ENCODE peak calls at places on chromosomes 5 and 9, in four cellular contexts. One of them, this sample, is unnamed. For H3K4me1, the result is how much of the 10 kb centered on the place peaks cover.

GRCh38 chr5:134070979-134071849 is 43.3 kb upstream of the TCF7 start:
- DNase-seq in psoas muscle: no peak
- DNase-seq in ovary: peak
- DNase-seq in sigmoid colon: peak
- DNase-seq in this sample: no peak

GRCh38 chr5:68424799-68425537 is 209.4 kb downstream of the PIK3R1 start:
- DNase-seq in psoas muscle: no peak
- DNase-seq in ovary: no peak
- DNase-seq in sigmoid colon: no peak
- DNase-seq in this sample: no peak

GRCh38 chr5:141420855-141421488 is at the start of gene PCDHGA11:
- DNase-seq in psoas muscle: no peak
- DNase-seq in ovary: no peak
- DNase-seq in sigmoid colon: no peak
- DNase-seq in this sample: no peak

GRCh38 chr5:147912015-147912414 is 5.7 kb upstream of the C5orf46 start:
- DNase-seq in psoas muscle: no peak
- DNase-seq in ovary: no peak
- DNase-seq in sigmoid colon: no peak
- DNase-seq in this sample: no peak

GRCh38 chr5:151896041-151896691 is 28.5 kb downstream of the GLRA1 start:
- DNase-seq in psoas muscle: no peak
- DNase-seq in ovary: no peak
- DNase-seq in sigmoid colon: no peak
- DNase-seq in this sample: peak

GRCh38 chr5:14143843-14144585 is 872 bp downstream of the TRIO start:
- DNase-seq in psoas muscle: peak
- DNase-seq in ovary: peak
- DNase-seq in sigmoid colon: peak
- DNase-seq in this sample: peak

GRCh38 chr9:9560382-9561035 is 1052.3 kb downstream of the PTPRD start:
- DNase-seq in psoas muscle: no peak
- DNase-seq in ovary: no peak
- DNase-seq in sigmoid colon: no peak
- DNase-seq in this sample: no peak

GRCh38 chr9:5499889-5500398 is 10.4 kb upstream of the PDCD1LG2 start:
- DNase-seq in psoas muscle: no peak
- DNase-seq in ovary: no peak
- DNase-seq in sigmoid colon: no peak
- DNase-seq in this sample: no peak

GRCh38 chr5:74903165-74903787 is 37.1 kb upstream of the FAM169A start:
- DNase-seq in psoas muscle: no peak
- DNase-seq in ovary: no peak
- DNase-seq in sigmoid colon: no peak
- DNase-seq in this sample: peak
- TF ChIP-seq CTCF in psoas muscle: no peak
- TF ChIP-seq CTCF in ovary: no peak
- TF ChIP-seq CTCF in sigmoid colon: peak
- TF ChIP-seq CTCF in this sample: peak

GRCh38 chr9:77848428-77848827 is 183.2 kb downstream of the GNAQ start:
- DNase-seq in psoas muscle: no peak
- DNase-seq in ovary: no peak
- DNase-seq in sigmoid colon: no peak
- DNase-seq in this sample: no peak

GRCh38 chr9:77847626-77848025 is 184.0 kb downstream of the GNAQ start:
- DNase-seq in psoas muscle: no peak
- DNase-seq in ovary: no peak
- DNase-seq in sigmoid colon: no peak
- DNase-seq in this sample: no peak

GRCh38 chr9:77848897-77849296 is 182.7 kb downstream of the GNAQ start:
- DNase-seq in psoas muscle: peak
- DNase-seq in ovary: peak
- DNase-seq in sigmoid colon: peak
- DNase-seq in this sample: no peak

GRCh38 chr9:77844415-77844814 is 187.2 kb downstream of the GNAQ start:
- DNase-seq in psoas muscle: no peak
- DNase-seq in ovary: no peak
- DNase-seq in sigmoid colon: no peak
- DNase-seq in this sample: no peak

DNA sequence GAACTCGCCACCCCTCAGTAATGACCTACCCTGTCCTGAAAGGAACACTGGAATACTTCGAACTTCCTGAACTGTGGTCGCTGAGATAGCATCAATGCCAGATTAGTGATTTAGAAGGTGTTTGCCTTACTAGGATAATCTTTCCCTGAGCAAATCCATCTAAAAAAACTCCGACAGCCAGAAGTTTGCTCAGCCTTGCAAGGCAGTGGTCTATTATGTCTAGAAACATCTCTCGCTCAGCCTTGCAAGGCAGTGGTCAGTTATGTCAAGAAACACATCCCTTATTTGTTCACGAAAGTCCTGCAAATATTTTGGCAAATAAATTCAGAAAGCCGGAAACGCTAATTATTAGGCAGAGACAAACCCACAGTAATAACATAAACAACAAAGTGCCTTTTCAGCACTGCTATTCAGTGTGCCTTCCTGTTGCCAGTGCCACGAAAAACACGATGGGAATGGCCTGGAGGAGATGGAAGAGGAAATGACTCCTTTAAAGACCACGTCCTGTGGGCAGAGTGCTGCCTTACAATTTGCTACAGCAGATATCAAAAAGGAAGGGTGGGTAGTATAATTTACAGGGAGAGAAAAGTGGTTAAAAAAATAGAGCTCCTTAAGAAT is 184.5 kb downstream of the GNAQ start:
- DNase-seq in psoas muscle: no peak
- DNase-seq in ovary: no peak
- DNase-seq in sigmoid colon: no peak
- DNase-seq in this sample: no peak
- H3K27ac ChIP-seq in psoas muscle: peak
- H3K27ac ChIP-seq in ovary: no peak
- H3K27ac ChIP-seq in sigmoid colon: peak
- H3K27ac ChIP-seq in this sample: no peak

GRCh38 chr5:139681112-139681458 is 32.9 kb downstream of the CXXC5 start:
- DNase-seq in psoas muscle: no peak
- DNase-seq in ovary: no peak
- DNase-seq in sigmoid colon: no peak
- DNase-seq in this sample: no peak

GRCh38 chr5:139682016-139682975 is 34.1 kb downstream of the CXXC5 start:
- DNase-seq in psoas muscle: no peak
- DNase-seq in ovary: no peak
- DNase-seq in sigmoid colon: no peak
- DNase-seq in this sample: no peak

GRCh38 chr5:139680368-139681111 is 32.4 kb downstream of the CXXC5 start:
- DNase-seq in psoas muscle: no peak
- DNase-seq in ovary: no peak
- DNase-seq in sigmoid colon: no peak
- DNase-seq in this sample: no peak

GRCh38 chr5:139683295-139684271 is 35.4 kb downstream of the CXXC5 start:
- DNase-seq in psoas muscle: no peak
- DNase-seq in ovary: no peak
- DNase-seq in sigmoid colon: no peak
- DNase-seq in this sample: no peak

GRCh38 chr5:139681466-139681865 is 33.3 kb downstream of the CXXC5 start:
- DNase-seq in psoas muscle: no peak
- DNase-seq in ovary: no peak
- DNase-seq in sigmoid colon: no peak
- DNase-seq in this sample: no peak
- H3K4me1 ChIP-seq in psoas muscle: half or more
- H3K4me1 ChIP-seq in ovary: under half
- H3K4me1 ChIP-seq in sigmoid colon: under half
- H3K4me1 ChIP-seq in this sample: under half

DNA sequence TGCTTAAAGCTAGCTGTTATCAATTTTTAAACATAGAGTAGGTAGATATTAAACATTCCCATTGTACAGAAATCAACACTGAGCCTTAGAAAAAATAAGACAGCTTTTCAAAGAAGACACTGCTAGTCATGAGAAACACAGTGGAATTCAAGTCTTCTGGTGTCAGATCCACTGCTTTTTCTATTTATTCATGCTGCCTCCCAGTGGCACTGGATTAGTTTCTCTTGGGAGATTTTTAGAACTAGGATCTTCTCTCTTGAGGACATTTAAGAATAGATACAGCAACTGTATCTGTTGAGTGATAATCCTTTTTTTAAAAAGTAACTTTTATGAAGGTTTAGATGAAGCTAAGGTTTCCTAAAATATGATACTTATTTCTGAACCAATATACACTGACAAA is 1635.4 kb upstream of the C9orf72 start:
- DNase-seq in psoas muscle: no peak
- DNase-seq in ovary: no peak
- DNase-seq in sigmoid colon: no peak
- DNase-seq in this sample: no peak
- TF ChIP-seq CTCF in psoas muscle: no peak
- TF ChIP-seq CTCF in ovary: no peak
- TF ChIP-seq CTCF in sigmoid colon: no peak
- TF ChIP-seq CTCF in this sample: peak

This sample was measured in RWPE2.